ENCODE peak calls at places on chromosome 15, in ten cellular contexts. X is SK-N-SH; M is activated T-cell treated with anti-CD3 and anti-CD28 coated beads for 1 hour; H is nephron progenitor cell; K is GM03348; S is RCC 7860; O is M059J; W is mesenteric fat pad; V is NCI-H2107; I is stimulated activated CD8-positive, alpha-beta memory T cell treated with anti-CD3 and anti-CD28 coated beads, Interleukin-4, amount 100 ng/mL, for 24 hours. P is an unnamed sample.

GRCh38 chr15:79656151-79656797 is 224.1 kb downstream of the MINAR1 start:
- DNase-seq in W (no peak), S (no peak), K (no peak), O (no peak), M (no peak), I (no peak), V (no peak), X (no peak), H (no peak), P (no peak)

GRCh38 chr15:42274693-42274971 is 1.4 kb upstream of the TMEM87A start:
- DNase-seq in W (no peak), K (no peak), O (no peak), M (no peak), S (no peak), V (no peak), H (no peak), I (no peak), X (no peak), P (no peak)

GRCh38 chr15:75235051-75235673 is 23.0 kb upstream of the GOLGA6C start:
- DNase-seq in K (no peak), X (no peak), H (no peak), M (no peak), S (no peak), I (no peak), W (peak), O (no peak), V (no peak), P (no peak)

GRCh38 chr15:93900476-93901400 is 330.6 kb upstream of the MCTP2 start:
- DNase-seq in X (no peak), S (no peak), M (no peak), H (no peak), K (no peak), V (no peak), W (no peak), O (no peak), I (no peak), P (no peak)

GRCh38 chr15:29862271-29862670 is 40.0 kb upstream of the TJP1 start:
- DNase-seq in M (no peak), I (no peak), O (no peak), H (no peak), X (no peak), V (no peak), W (no peak), S (no peak), K (no peak), P (no peak)

GRCh38 chr15:75030023-75030413 is 6.6 kb downstream of the PPCDC start:
- DNase-seq in X (no peak), W (no peak), H (no peak), K (no peak), S (no peak), I (no peak), V (no peak), O (peak), M (no peak), P (peak)

GRCh38 chr15:50816191-50816590 is 50.7 kb upstream of the SPPL2A start:
- DNase-seq in H (no peak), X (no peak), W (no peak), I (no peak), S (no peak), O (peak), V (no peak), K (no peak), M (no peak), P (no peak)

GRCh38 chr15:46921906-46922305 is 795.4 kb upstream of the SEMA6D start:
- DNase-seq in I (no peak), K (no peak), M (no peak), X (peak), S (no peak), W (no peak), O (no peak), H (no peak), V (no peak), P (no peak)

GRCh38 chr15:25864966-25865365 is 1.8 kb upstream of the ATP10A start:
- DNase-seq in H (no peak), V (no peak), S (peak), I (no peak), K (peak), O (peak), M (no peak), X (no peak), W (no peak), P (no peak)

GRCh38 chr15:42149493-42150245 is 6.8 kb downstream of the PLA2G4F start:
- DNase-seq in X (no peak), M (no peak), H (no peak), V (no peak), I (no peak), K (no peak), S (no peak), W (peak), O (no peak), P (no peak)

GRCh38 chr15:25742421-25743159 is 120.5 kb downstream of the ATP10A start:
- DNase-seq in M (no peak), S (no peak), K (no peak), V (no peak), H (no peak), I (no peak), X (no peak), O (no peak), W (no peak), P (no peak)

GRCh38 chr15:64905119-64905831 is 6.4 kb upstream of the ANKDD1A start:
- DNase-seq in O (peak), V (no peak), H (peak), S (peak), I (peak), X (peak), M (peak), K (peak), W (peak), P (peak)

GRCh38 chr15:46441294-46442062 is 806.6 kb downstream of the SQOR start:
- DNase-seq in H (no peak), X (no peak), M (no peak), O (peak), K (peak), V (no peak), I (no peak), S (peak), W (no peak), P (no peak)

GRCh38 chr15:81612631-81613030 is 238.6 kb upstream of the TMC3 start:
- DNase-seq in H (no peak), I (no peak), S (no peak), X (no peak), V (no peak), O (no peak), K (no peak), W (no peak), M (no peak), P (no peak)

GRCh38 chr15:52680041-52680391 is 828 bp upstream of the ATOSA start:
- DNase-seq in K (peak), V (no peak), S (no peak), O (peak), W (no peak), H (no peak), I (no peak), X (peak), M (no peak), P (peak)

GRCh38 chr15:72227192-72227586 is 3.8 kb downstream of the PKM start:
- DNase-seq in V (no peak), S (peak), M (no peak), O (peak), I (no peak), K (peak), X (no peak), H (no peak), W (no peak), P (no peak)

GRCh38 chr15:92656089-92656488 is 514 bp upstream of the FAM174B start:
- DNase-seq in S (no peak), X (no peak), W (no peak), K (no peak), I (no peak), M (no peak), H (no peak), O (no peak), V (no peak), P (no peak)

GRCh38 chr15:70788114-70789049 is 25.0 kb upstream of the UACA start:
- DNase-seq in V (no peak), O (peak), W (no peak), H (no peak), I (no peak), S (peak), X (no peak), M (no peak), K (peak), P (no peak)

GRCh38 chr15:43776718-43777292 is at the start of gene ELL3:
- DNase-seq in S (peak), O (peak), I (peak), M (peak), V (peak), W (peak), H (peak), X (peak), K (peak), P (peak)

GRCh38 chr15:38826880-38827279 is 262.3 kb upstream of the RASGRP1 start:
- DNase-seq in S (no peak), I (no peak), O (no peak), X (no peak), W (no peak), K (no peak), M (no peak), H (no peak), V (no peak), P (peak)

GRCh38 chr15:63313866-63314265 is 36.5 kb downstream of the APH1B start:
- DNase-seq in W (no peak), V (no peak), S (no peak), K (no peak), O (no peak), M (no peak), I (no peak), H (no peak), X (peak), P (no peak)

GRCh38 chr15:95559875-95560394 is 770.6 kb upstream of the NR2F2 start:
- DNase-seq in S (peak), W (no peak), O (peak), V (no peak), K (peak), X (no peak), M (no peak), I (no peak), H (no peak), P (peak)

GRCh38 chr15:90266061-90266431 is 574 bp downstream of the NGRN start:
- DNase-seq in O (peak), S (no peak), V (no peak), M (no peak), H (peak), W (no peak), X (peak), I (peak), K (peak), P (peak)

GRCh38 chr15:89299896-89300295 is 34.7 kb downstream of the POLG start:
- DNase-seq in M (no peak), V (no peak), K (peak), X (no peak), O (no peak), H (no peak), W (no peak), S (no peak), I (no peak), P (peak)

GRCh38 chr15:48962662-48963523 is 826 bp downstream of the SHC4 start:
- DNase-seq in X (peak), H (peak), V (no peak), S (no peak), W (no peak), K (peak), I (no peak), O (peak), M (no peak), P (peak)

GRCh38 chr15:74367296-74367854 is at the start of gene CYP11A1:
- DNase-seq in S (no peak), V (no peak), W (no peak), O (no peak), X (no peak), K (no peak), H (no peak), I (no peak), M (no peak), P (no peak)

GRCh38 chr15:25937796-25938195 is 74.7 kb upstream of the ATP10A start:
- DNase-seq in W (no peak), I (no peak), O (no peak), V (no peak), S (no peak), X (no peak), K (peak), M (no peak), H (no peak), P (no peak)

GRCh38 chr15:51077565-51078153 is 17.0 kb downstream of the TNFAIP8L3 start:
- DNase-seq in V (no peak), I (peak), W (no peak), K (peak), M (peak), S (no peak), X (no peak), O (no peak), H (peak), P (no peak)

GRCh38 chr15:72532991-72533601 is 59.0 kb downstream of the ARIH1 start:
- DNase-seq in O (no peak), V (no peak), M (peak), W (no peak), X (no peak), H (no peak), K (no peak), I (no peak), S (no peak), P (peak)

GRCh38 chr15:40238927-40239591 is at the start of gene PAK6:
- DNase-seq in O (peak), X (peak), H (peak), S (peak), I (peak), W (peak), V (peak), M (no peak), K (peak), P (peak)

GRCh38 chr15:26838742-26839460 is 28.0 kb upstream of the GABRA5 start:
- DNase-seq in H (peak), K (peak), W (no peak), O (no peak), M (no peak), S (no peak), V (no peak), X (peak), I (no peak), P (no peak)

GRCh38 chr15:81939604-81940440 is 106.0 kb downstream of the MEX3B start:
- DNase-seq in H (peak), X (peak), O (no peak), S (peak), M (no peak), W (no peak), I (no peak), K (no peak), V (no peak), P (peak)

GRCh38 chr15:70268698-70269251 is 171.1 kb upstream of the TLE3 start:
- DNase-seq in I (no peak), O (peak), V (no peak), M (no peak), W (no peak), K (no peak), S (peak), H (no peak), X (no peak), P (no peak)

GRCh38 chr15:96333194-96334016 is 2.9 kb downstream of the NR2F2 start:
- DNase-seq in K (no peak), W (no peak), S (no peak), V (no peak), X (peak), H (no peak), O (no peak), I (no peak), M (no peak), P (peak)

GRCh38 chr15:57149196-57149595 is 227.1 kb upstream of the CGNL1 start:
- DNase-seq in O (no peak), I (no peak), V (no peak), K (peak), H (no peak), S (no peak), W (no peak), M (no peak), X (no peak), P (peak)

GRCh38 chr15:41043276-41043675 is 72.8 kb downstream of the INO80 start:
- DNase-seq in W (no peak), O (no peak), I (no peak), M (no peak), H (no peak), S (no peak), K (peak), V (no peak), X (no peak), P (no peak)

GRCh38 chr15:72086010-72086697 is 31.8 kb downstream of the MYO9A start:
- DNase-seq in V (no peak), W (no peak), S (no peak), M (no peak), I (no peak), X (no peak), K (no peak), H (no peak), O (no peak), P (no peak)

GRCh38 chr15:79025802-79026201 is 64.8 kb downstream of the RASGRF1 start:
- DNase-seq in K (no peak), H (no peak), S (no peak), V (no peak), W (no peak), O (no peak), X (no peak), M (no peak), I (no peak), P (no peak)